ENCODE peak calls at places on chromosomes 13 and 19, in four cellular contexts. A, J, W and S are unnamed samples.

GRCh38 chr13:111114362-111115050 is 604 bp upstream of the ARHGEF7 start:
- DNase-seq in A (no peak), J (no peak), W (no peak), S (no peak)

GRCh38 chr13:107124129-107124718 is 556.3 kb upstream of the ARGLU1 start:
- DNase-seq in J (peak), W (no peak), A (no peak), S (no peak)

GRCh38 chr13:77507931-77508776 is 27.4 kb upstream of the SCEL start:
- DNase-seq in J (no peak), A (no peak), W (no peak), S (peak)

GRCh38 chr13:107867701-107868661 is 347.4 kb downstream of the LIG4 start:
- DNase-seq in J (no peak), W (no peak), A (peak), S (no peak)

GRCh38 chr13:25232937-25233515 is 54.3 kb downstream of the MTMR6 start:
- DNase-seq in J (peak), A (peak), W (no peak), S (peak)

GRCh38 chr13:21034602-21035190 is 26.7 kb downstream of the LATS2 start:
- DNase-seq in J (no peak), W (no peak), A (no peak), S (no peak)

GRCh38 chr13:70390968-70391367 is 282.7 kb upstream of the KLHL1 start:
- DNase-seq in J (no peak), W (no peak), A (no peak), S (no peak)

GRCh38 chr19:768424-768823 is 17.5 kb downstream of the MISP start:
- DNase-seq in J (no peak), W (no peak), A (no peak), S (no peak)

GRCh38 chr13:31909889-31910551 is 121.6 kb upstream of the FRY start:
- DNase-seq in A (peak), W (peak), J (peak), S (peak)

GRCh38 chr19:43430142-43430710 is 15.5 kb downstream of the TEX101 start:
- DNase-seq in J (no peak), W (no peak), A (no peak), S (no peak)
- TF ChIP-seq CTCF in J (no peak), W (peak), A (peak), S (peak)

GRCh38 chr19:3041302-3041701 is 12.2 kb upstream of the TLE2 start:
- DNase-seq in W (no peak), A (no peak), J (no peak), S (no peak)
- TF ChIP-seq ZNF274 in W (no peak), A (no peak), J (no peak), S (no peak)

GRCh38 chr13:33164331-33164730 is 121.2 kb downstream of the STARD13 start:
- DNase-seq in A (no peak), J (peak), W (no peak), S (no peak)
- TF ChIP-seq REST in A (no peak), J (no peak), W (no peak), S (no peak)

DNA sequence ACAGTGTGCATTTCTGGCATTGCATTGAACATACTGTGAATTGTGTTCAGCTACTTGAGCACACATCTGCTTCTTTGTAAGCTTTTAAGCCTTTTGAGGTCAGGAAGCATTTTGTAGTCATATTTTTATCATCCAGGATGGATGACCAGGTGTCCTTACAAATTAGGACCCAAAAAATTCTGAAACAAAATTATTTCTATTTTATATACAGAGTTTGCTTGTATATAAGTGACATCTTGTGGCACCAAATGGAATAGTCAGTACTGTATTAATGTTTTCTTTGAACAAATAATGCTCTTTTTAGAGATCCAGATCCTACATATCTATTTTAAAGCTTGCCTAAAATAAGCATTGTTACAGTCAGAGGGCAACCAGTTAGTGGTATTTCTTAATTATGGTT is 9.5 kb upstream of the SUPT20H start:
- DNase-seq in J (no peak), A (no peak), W (no peak), S (peak)
- TF ChIP-seq CTCF in J (peak), A (peak), W (no peak), S (peak)

DNA sequence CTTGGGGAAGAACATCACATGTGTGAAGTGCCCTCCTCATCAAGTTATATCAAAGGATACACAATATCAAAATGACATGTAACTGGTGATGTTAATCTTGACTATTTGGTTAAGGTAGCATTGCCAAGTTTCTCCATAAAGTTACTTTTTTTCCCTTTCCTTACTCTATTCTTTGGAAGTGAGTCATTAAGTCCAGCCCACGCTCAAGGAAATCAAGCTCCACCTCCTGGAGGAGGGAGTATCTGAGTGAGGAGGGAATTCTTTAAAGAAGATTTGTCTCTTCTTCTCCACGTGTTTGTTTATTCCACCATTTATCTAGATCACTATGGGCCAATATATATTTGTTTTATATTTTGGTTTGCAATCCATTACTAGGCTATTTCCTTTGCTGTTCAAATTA is 33.6 kb upstream of the FNDC3A start:
- DNase-seq in A (no peak), J (no peak), W (no peak), S (no peak)
- TF ChIP-seq ZNF274 in A (no peak), J (no peak), W (no peak), S (no peak)

GRCh38 chr19:16595097-16595496 is 22.9 kb upstream of the SLC35E1 start:
- DNase-seq in A (no peak), W (no peak), J (no peak), S (no peak)

GRCh38 chr19:16591803-16592556 is 19.8 kb upstream of the SLC35E1 start:
- DNase-seq in J (no peak), W (no peak), A (no peak), S (no peak)

GRCh38 chr19:16593181-16593580 is 21.0 kb upstream of the SLC35E1 start:
- DNase-seq in W (no peak), A (no peak), J (no peak), S (no peak)

GRCh38 chr19:16594681-16595091 is 22.5 kb upstream of the SLC35E1 start:
- DNase-seq in J (no peak), A (no peak), W (no peak), S (no peak)

GRCh38 chr19:16594131-16594586 is 21.9 kb upstream of the SLC35E1 start:
- DNase-seq in W (no peak), A (no peak), J (no peak), S (no peak)
- TF ChIP-seq REST in W (no peak), A (no peak), J (no peak), S (no peak)

DNA sequence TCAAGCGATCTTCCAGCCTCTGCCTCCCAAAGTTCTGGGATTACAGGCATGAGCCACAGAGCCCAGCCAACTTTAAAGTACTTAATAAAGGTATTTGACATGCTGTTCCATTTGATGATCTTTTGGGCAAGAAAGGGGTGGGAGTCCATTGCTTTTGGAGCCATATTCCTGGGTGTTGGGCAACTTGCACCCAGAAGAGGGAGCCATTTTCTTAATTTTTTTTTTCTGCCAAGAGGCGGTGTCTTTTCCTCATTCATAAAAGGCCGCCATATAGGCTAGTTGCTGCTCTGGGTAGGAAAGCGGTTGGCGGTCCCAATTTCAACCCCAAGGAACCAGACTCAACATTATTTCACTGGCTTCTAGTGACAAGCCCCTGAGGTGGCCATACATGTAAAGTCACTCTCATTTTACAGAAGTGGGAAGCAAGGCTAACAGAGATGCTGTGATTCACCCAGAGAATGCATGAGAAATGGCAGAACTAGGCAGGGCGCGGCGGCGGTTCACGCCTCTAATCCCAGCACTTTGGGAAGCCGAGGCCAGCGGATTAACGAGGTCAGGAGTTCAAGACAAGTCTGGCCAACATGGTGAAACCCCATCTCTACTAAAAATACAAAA is 139.6 kb downstream of the CACNA1A start:
- DNase-seq in W (no peak), A (peak), J (no peak), S (peak)
- TF ChIP-seq CTCF in W (peak), A (peak), J (peak), S (peak)

DNA sequence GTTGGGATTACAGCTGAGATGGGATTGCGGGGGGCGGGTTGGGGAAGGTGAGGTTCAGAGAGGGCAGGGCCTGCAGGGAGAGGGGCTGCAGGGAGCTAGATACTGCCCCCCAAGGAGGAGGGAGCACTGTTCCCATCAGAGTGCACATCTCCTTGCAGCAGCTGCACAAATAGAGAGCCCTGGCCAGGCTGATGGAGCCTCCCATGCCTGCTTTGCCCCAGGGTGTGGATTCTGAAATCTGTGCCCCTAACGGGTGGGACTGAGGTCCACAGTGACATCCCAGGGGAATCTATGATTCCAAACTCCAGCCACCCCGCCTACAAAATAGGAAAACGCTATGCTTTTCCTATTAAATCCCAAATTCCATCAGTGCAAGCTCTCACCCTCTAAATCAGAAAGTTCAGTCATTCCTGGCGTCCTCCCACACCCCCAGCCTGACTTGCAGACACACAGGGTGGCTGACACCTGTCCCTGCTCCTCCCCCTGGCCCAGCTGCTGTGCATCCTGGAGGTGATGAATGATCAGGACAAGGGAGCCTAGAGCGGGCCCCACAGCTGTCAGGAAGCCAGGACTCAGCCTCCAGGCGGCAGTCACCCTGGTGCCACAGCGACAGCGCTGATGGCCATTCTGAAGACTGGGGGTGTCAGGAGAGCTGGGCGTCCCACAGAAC is 6.3 kb upstream of the CEACAM21 start:
- DNase-seq in W (no peak), A (no peak), J (no peak), S (no peak)
- TF ChIP-seq ZNF274 in W (no peak), A (no peak), J (no peak), S (no peak)

DNA sequence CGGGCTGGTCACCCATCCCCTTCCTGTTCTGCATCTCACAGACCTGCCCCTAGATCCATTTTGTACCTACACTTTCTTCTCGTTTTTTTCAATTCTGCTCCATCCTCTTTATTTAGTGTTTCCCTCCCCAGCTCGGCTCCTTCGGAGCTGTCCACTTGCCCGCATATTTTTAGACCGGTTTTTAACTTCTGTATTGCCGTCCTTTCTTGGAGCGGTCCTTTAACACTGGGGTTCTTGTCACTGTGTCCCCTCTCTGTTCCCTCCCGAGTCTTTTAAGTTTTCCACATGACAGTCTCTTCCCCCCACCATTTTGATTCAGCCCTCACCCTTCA is 1.7 kb downstream of the ARHGAP35 start:
- DNase-seq in J (no peak), W (no peak), A (peak), S (no peak)
- TF ChIP-seq REST in J (no peak), W (no peak), A (no peak), S (no peak)